ENCODE peak calls at places on chromosomes 5 and 9, in five cellular contexts. G is A549, B is HepG2, N is K562, T is GM12878. Q is an unnamed sample.

GRCh38 chr9:121189660-121190059 is 12.0 kb downstream of the RAB14 start:
- DNase-seq in G (no peak), B (no peak), N (no peak), T (no peak), Q (no peak)

GRCh38 chr5:5933651-5934050 is 444.7 kb downstream of the MED10 start:
- DNase-seq in G (no peak), B (no peak), N (no peak), T (no peak), Q (peak; percentile 28)

GRCh38 chr9:115672477-115673316 is 480.9 kb upstream of the PAPPA start:
- DNase-seq in G (peak; percentile 84), B (peak; percentile 1), N (no peak), T (no peak), Q (peak; percentile 10)

GRCh38 chr9:127628644-127629467 is 16.8 kb downstream of the STXBP1 start:
- DNase-seq in G (no peak), B (no peak), N (peak; percentile 82), T (no peak), Q (no peak)

GRCh38 chr9:36470891-36471290 is 70.8 kb upstream of the RNF38 start:
- DNase-seq in G (no peak), B (no peak), N (peak; percentile 5), T (peak; percentile 67), Q (no peak)

GRCh38 chr5:145660897-145661650 is 174.1 kb downstream of the PRELID2 start:
- DNase-seq in G (no peak), B (no peak), N (no peak), T (no peak), Q (no peak)

GRCh38 chr9:135522931-135523330 is 1.7 kb downstream of the LCN1 start:
- DNase-seq in G (no peak), B (no peak), N (no peak), T (no peak), Q (peak; percentile 61)

GRCh38 chr9:120886490-120886967 is 9.5 kb upstream of the PHF19 start:
- DNase-seq in G (no peak), B (no peak), N (no peak), T (no peak), Q (no peak)

GRCh38 chr9:136662656-136663310 is at the start of gene EGFL7:
- DNase-seq in G (no peak), B (no peak), N (peak; percentile 97), T (no peak), Q (no peak)

GRCh38 chr5:102807878-102808502 is 52.9 kb downstream of the PAM start:
- DNase-seq in G (no peak), B (no peak), N (no peak), T (no peak), Q (peak; percentile 73)

GRCh38 chr5:57817924-57818323 is 335.3 kb upstream of the ACTBL2 start:
- DNase-seq in G (no peak), B (no peak), N (no peak), T (no peak), Q (no peak)

GRCh38 chr5:135921388-135921787 is 25.7 kb upstream of the IL9 start:
- DNase-seq in G (no peak), B (no peak), N (no peak), T (no peak), Q (no peak)

DNA sequence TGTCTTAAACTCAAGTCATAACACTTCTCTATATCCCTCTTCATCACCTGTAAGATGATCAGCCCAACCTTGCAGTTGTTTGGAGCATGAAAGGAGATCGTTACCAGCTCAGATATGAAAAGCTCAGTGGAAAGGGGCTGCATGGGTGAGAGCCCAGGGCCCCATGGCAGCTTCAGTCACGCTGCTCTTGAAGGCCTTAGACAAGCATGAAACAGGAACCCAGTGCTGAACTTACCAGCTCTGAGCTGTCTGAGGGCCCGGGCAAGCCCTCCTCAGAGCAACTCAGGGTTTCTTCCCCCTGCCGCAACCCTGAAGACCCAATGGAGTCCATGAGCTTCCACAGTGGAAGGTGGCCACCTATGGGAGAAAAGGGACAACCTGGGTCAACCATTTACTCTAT is 3.3 kb downstream of the HK3 start:
- DNase-seq in G (no peak), B (no peak), N (no peak), T (no peak), Q (no peak)
- TF ChIP-seq JUNB in G (no peak), B (no peak), N (no peak), T (no peak), Q (no peak)

DNA sequence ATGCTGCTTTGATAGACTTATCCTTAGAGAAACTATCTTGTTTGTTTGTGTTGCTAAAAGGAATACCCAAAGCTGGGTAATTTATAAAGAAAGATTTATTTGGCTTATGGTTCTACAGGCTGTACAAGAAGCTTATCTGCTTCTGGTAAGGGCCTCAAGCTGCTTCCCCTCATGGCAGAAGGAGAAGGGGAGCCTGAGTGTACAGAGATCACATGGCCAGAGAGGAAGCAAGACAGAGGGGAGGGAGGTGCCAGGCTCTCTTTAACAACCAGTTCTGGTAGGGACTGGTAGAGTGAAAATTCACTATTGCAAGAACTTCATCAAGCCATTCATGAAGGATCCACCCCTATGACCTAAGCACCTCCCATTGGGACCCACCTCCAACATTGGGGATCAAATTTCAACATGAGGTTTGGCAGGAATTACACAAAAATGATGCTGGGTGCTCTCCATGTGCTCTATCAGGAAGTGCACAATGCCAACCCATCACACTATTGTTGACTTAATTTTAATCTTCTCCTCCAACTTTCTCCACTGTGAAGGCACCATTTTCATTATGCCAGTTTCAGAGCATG is 115.1 kb upstream of the SHB start:
- DNase-seq in G (no peak), B (no peak), N (peak; percentile 23), T (no peak), Q (peak; percentile 52)
- TF ChIP-seq JUNB in G (no peak), B (no peak), N (no peak), T (no peak), Q (no peak)

GRCh38 chr5:61053937-61054336 is 108.3 kb downstream of the SMIM15 start:
- DNase-seq in G (no peak), B (peak; percentile 12), N (no peak), T (no peak), Q (no peak)

GRCh38 chr5:61051267-61051666 is 106.3 kb downstream of the NDUFAF2 start:
- DNase-seq in G (no peak), B (peak; percentile 5), N (no peak), T (no peak), Q (no peak)

GRCh38 chr5:61048534-61048933 is 103.5 kb downstream of the NDUFAF2 start:
- DNase-seq in G (no peak), B (no peak), N (no peak), T (no peak), Q (no peak)

GRCh38 chr5:61055434-61056006 is 106.7 kb downstream of the SMIM15 start:
- DNase-seq in G (peak; percentile 16), B (peak; percentile 28), N (peak; percentile 35), T (peak; percentile 15), Q (peak; percentile 63)

GRCh38 chr5:61052870-61053269 is 107.9 kb downstream of the NDUFAF2 start:
- DNase-seq in G (peak; percentile 3), B (peak; percentile 54), N (no peak), T (no peak), Q (no peak)
- TF ChIP-seq JUNB in G (peak; percentile 62), B (no peak), N (no peak), T (no peak), Q (no peak)

GRCh38 chr9:2230362-2230761 is 215.2 kb downstream of the SMARCA2 start:
- DNase-seq in G (no peak), B (no peak), N (no peak), T (no peak), Q (peak; percentile 14)

GRCh38 chr9:2229109-2229733 is 214.1 kb downstream of the SMARCA2 start:
- DNase-seq in G (no peak), B (no peak), N (no peak), T (no peak), Q (no peak)

GRCh38 chr9:2228641-2229040 is 213.5 kb downstream of the SMARCA2 start:
- DNase-seq in G (no peak), B (no peak), N (no peak), T (no peak), Q (no peak)

GRCh38 chr9:2234371-2234893 is 219.3 kb downstream of the SMARCA2 start:
- DNase-seq in G (no peak), B (no peak), N (no peak), T (no peak), Q (no peak)

DNA sequence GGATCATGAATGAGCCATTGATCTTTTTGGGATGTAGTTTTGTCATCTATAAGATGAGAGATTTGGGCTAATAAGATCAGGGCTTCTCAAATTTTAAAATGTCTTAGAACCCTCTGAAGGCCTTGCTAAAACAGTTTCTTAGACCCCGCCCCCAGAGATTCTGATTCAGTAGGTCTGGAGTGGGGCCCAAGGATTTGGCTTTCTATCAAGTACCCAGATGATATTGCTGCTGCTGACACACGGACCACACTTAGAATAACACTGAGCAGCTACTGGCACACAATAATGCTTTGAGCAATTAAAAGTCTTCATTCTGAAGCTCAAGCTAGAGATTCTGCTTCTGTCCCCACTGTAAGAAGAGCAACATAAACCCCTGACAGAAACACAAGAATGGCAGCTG is 216.7 kb downstream of the SMARCA2 start:
- DNase-seq in G (no peak), B (no peak), N (no peak), T (no peak), Q (no peak)
- TF ChIP-seq JUNB in G (no peak), B (no peak), N (no peak), T (no peak), Q (no peak)

GRCh38 chr9:75552941-75553340 is 337.5 kb upstream of the PCSK5 start:
- DNase-seq in G (no peak), B (no peak), N (no peak), T (no peak), Q (no peak)

GRCh38 chr9:75548871-75549270 is 341.6 kb upstream of the PCSK5 start:
- DNase-seq in G (no peak), B (no peak), N (no peak), T (no peak), Q (no peak)

DNA sequence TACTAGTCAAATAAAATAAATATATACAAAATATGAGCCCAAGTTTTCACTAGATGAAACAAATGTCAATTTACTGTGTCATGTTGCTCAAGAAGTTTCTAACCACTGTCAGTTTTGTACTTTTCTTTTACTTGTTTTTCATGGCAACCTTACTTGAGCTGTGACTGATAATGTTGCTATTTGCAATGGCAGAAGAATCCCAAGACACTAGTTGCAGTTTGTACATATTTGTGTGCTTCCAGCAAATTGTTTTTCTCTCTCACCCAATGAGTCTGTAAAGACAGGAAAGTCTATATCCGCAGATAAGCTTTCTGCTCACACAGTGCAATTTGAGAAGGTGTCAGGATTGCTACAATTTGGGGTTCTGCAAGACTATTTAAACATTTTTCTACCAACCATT is 338.6 kb upstream of the PCSK5 start:
- DNase-seq in G (no peak), B (no peak), N (no peak), T (no peak), Q (no peak)
- TF ChIP-seq JUNB in G (no peak), B (no peak), N (no peak), T (no peak), Q (no peak)

DNA sequence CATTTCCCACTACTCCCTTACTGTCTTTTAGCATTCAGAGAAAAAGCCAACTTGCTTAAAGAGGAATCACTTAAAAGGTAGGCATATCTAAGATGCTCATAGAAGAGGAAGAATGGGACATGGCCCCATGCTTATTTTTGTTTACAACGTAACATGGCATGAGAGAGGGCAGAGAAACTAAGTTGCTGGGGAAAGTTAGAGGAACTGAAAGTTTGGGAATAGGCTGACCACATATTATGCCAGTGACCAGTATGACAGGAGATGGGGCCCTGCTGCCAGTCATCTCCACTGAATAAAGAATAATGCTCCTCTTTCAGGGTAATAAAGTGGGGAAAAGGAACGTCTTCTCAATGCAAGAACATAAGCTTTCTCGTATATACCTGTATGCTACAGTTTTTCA is 1.9 kb downstream of the PLPP6 start:
- DNase-seq in G (no peak), B (no peak), N (no peak), T (no peak), Q (no peak)
- TF ChIP-seq JUNB in G (no peak), B (no peak), N (no peak), T (no peak), Q (no peak)

GRCh38 chr5:66896207-66896606 is 300.0 kb downstream of the MAST4 start:
- DNase-seq in G (no peak), B (no peak), N (peak; percentile 16), T (no peak), Q (no peak)
- TF ChIP-seq JUNB in G (no peak), B (no peak), N (no peak), T (no peak), Q (no peak)

Q was measured in GM23338.